ENCODE peak calls at places on chromosomes 13 and 19, in nine cellular contexts. One of them, this sample, is unnamed. For H3K9me3, the result is how much of the 10 kb centered on the place peaks cover.

GRCh38 chr19:32123355-32123940 is 222.0 kb upstream of the ZNF507 start:
- DNase-seq in H1: peak
- DNase-seq in PC-3: no peak
- DNase-seq in fibroblast of lung: no peak
- DNase-seq in HepG2: no peak
- DNase-seq in MM.1S: no peak
- DNase-seq in astrocyte: no peak
- DNase-seq in endothelial cell of umbilical vein: no peak
- DNase-seq in GM23248: no peak
- DNase-seq in this sample: no peak

GRCh38 chr13:59950201-59950730 is 213.5 kb downstream of the DIAPH3 start:
- DNase-seq in H1: no peak
- DNase-seq in PC-3: no peak
- DNase-seq in fibroblast of lung: peak
- DNase-seq in HepG2: no peak
- DNase-seq in MM.1S: no peak
- DNase-seq in astrocyte: no peak
- DNase-seq in endothelial cell of umbilical vein: no peak
- DNase-seq in GM23248: peak
- DNase-seq in this sample: no peak

GRCh38 chr13:102978168-102978567 is 88.0 kb downstream of the SLC10A2 start:
- DNase-seq in H1: no peak
- DNase-seq in PC-3: no peak
- DNase-seq in fibroblast of lung: peak
- DNase-seq in HepG2: no peak
- DNase-seq in MM.1S: no peak
- DNase-seq in astrocyte: no peak
- DNase-seq in endothelial cell of umbilical vein: no peak
- DNase-seq in GM23248: peak
- DNase-seq in this sample: no peak

GRCh38 chr13:43864921-43865320 is 14.6 kb downstream of the CCDC122 start:
- DNase-seq in H1: no peak
- DNase-seq in PC-3: peak
- DNase-seq in fibroblast of lung: no peak
- DNase-seq in HepG2: no peak
- DNase-seq in MM.1S: no peak
- DNase-seq in astrocyte: no peak
- DNase-seq in endothelial cell of umbilical vein: no peak
- DNase-seq in GM23248: no peak
- DNase-seq in this sample: no peak

GRCh38 chr19:17757125-17757524 is 5.8 kb downstream of the FCHO1 start:
- DNase-seq in H1: no peak
- DNase-seq in PC-3: peak
- DNase-seq in fibroblast of lung: peak
- DNase-seq in HepG2: no peak
- DNase-seq in MM.1S: no peak
- DNase-seq in astrocyte: peak
- DNase-seq in endothelial cell of umbilical vein: peak
- DNase-seq in GM23248: peak
- DNase-seq in this sample: no peak

GRCh38 chr19:21569497-21569870 is 64.1 kb downstream of the ZNF429 start:
- DNase-seq in H1: no peak
- DNase-seq in PC-3: no peak
- DNase-seq in fibroblast of lung: peak
- DNase-seq in HepG2: no peak
- DNase-seq in MM.1S: no peak
- DNase-seq in astrocyte: peak
- DNase-seq in endothelial cell of umbilical vein: no peak
- DNase-seq in GM23248: peak
- DNase-seq in this sample: no peak

GRCh38 chr13:34031629-34032028 is 213.7 kb downstream of the RFC3 start:
- DNase-seq in H1: no peak
- DNase-seq in PC-3: no peak
- DNase-seq in fibroblast of lung: no peak
- DNase-seq in HepG2: peak
- DNase-seq in MM.1S: no peak
- DNase-seq in astrocyte: no peak
- DNase-seq in endothelial cell of umbilical vein: no peak
- DNase-seq in GM23248: no peak
- DNase-seq in this sample: no peak

GRCh38 chr19:35557539-35558399 is 5.7 kb downstream of the ATP4A start:
- DNase-seq in H1: peak
- DNase-seq in PC-3: no peak
- DNase-seq in fibroblast of lung: peak
- DNase-seq in HepG2: no peak
- DNase-seq in MM.1S: no peak
- DNase-seq in astrocyte: peak
- DNase-seq in endothelial cell of umbilical vein: peak
- DNase-seq in GM23248: peak
- DNase-seq in this sample: peak

GRCh38 chr19:43914051-43914450 is 21.0 kb downstream of the ZNF45 start:
- DNase-seq in H1: no peak
- DNase-seq in PC-3: no peak
- DNase-seq in fibroblast of lung: peak
- DNase-seq in HepG2: no peak
- DNase-seq in MM.1S: no peak
- DNase-seq in astrocyte: no peak
- DNase-seq in endothelial cell of umbilical vein: no peak
- DNase-seq in GM23248: no peak
- DNase-seq in this sample: no peak
- H3K9me3 ChIP-seq in H1: half or more
- H3K9me3 ChIP-seq in PC-3: under half
- H3K9me3 ChIP-seq in fibroblast of lung: under half
- H3K9me3 ChIP-seq in HepG2: under half
- H3K9me3 ChIP-seq in MM.1S: under half
- H3K9me3 ChIP-seq in astrocyte: under half
- H3K9me3 ChIP-seq in endothelial cell of umbilical vein: under half
- H3K9me3 ChIP-seq in GM23248: under half
- H3K9me3 ChIP-seq in this sample: under half

GRCh38 chr13:20387441-20387971 is 138.2 kb downstream of the CRYL1 start:
- DNase-seq in H1: no peak
- DNase-seq in PC-3: peak
- DNase-seq in fibroblast of lung: no peak
- DNase-seq in HepG2: no peak
- DNase-seq in MM.1S: no peak
- DNase-seq in astrocyte: peak
- DNase-seq in endothelial cell of umbilical vein: no peak
- DNase-seq in GM23248: peak
- DNase-seq in this sample: no peak
- H3K9ac ChIP-seq in H1: no peak
- H3K9ac ChIP-seq in PC-3: peak
- H3K9ac ChIP-seq in fibroblast of lung: no peak
- H3K9ac ChIP-seq in HepG2: no peak
- H3K9ac ChIP-seq in MM.1S: no peak
- H3K9ac ChIP-seq in astrocyte: no peak
- H3K9ac ChIP-seq in endothelial cell of umbilical vein: no peak
- H3K9ac ChIP-seq in GM23248: no peak
- H3K9ac ChIP-seq in this sample: no peak

GRCh38 chr19:16193466-16193865 is 4.2 kb upstream of the AP1M1 start:
- DNase-seq in H1: no peak
- DNase-seq in PC-3: no peak
- DNase-seq in fibroblast of lung: no peak
- DNase-seq in HepG2: no peak
- DNase-seq in MM.1S: no peak
- DNase-seq in astrocyte: no peak
- DNase-seq in endothelial cell of umbilical vein: no peak
- DNase-seq in GM23248: no peak
- DNase-seq in this sample: no peak

GRCh38 chr19:16190736-16191135 is 5.5 kb downstream of the FAM32A start:
- DNase-seq in H1: no peak
- DNase-seq in PC-3: no peak
- DNase-seq in fibroblast of lung: no peak
- DNase-seq in HepG2: no peak
- DNase-seq in MM.1S: no peak
- DNase-seq in astrocyte: no peak
- DNase-seq in endothelial cell of umbilical vein: no peak
- DNase-seq in GM23248: no peak
- DNase-seq in this sample: no peak

GRCh38 chr19:16188521-16188920 is 3.3 kb downstream of the FAM32A start:
- DNase-seq in H1: no peak
- DNase-seq in PC-3: no peak
- DNase-seq in fibroblast of lung: no peak
- DNase-seq in HepG2: no peak
- DNase-seq in MM.1S: no peak
- DNase-seq in astrocyte: no peak
- DNase-seq in endothelial cell of umbilical vein: no peak
- DNase-seq in GM23248: no peak
- DNase-seq in this sample: no peak

GRCh38 chr19:16191216-16191908 is 6.2 kb downstream of the FAM32A start:
- DNase-seq in H1: no peak
- DNase-seq in PC-3: peak
- DNase-seq in fibroblast of lung: no peak
- DNase-seq in HepG2: no peak
- DNase-seq in MM.1S: no peak
- DNase-seq in astrocyte: no peak
- DNase-seq in endothelial cell of umbilical vein: no peak
- DNase-seq in GM23248: no peak
- DNase-seq in this sample: no peak

DNA sequence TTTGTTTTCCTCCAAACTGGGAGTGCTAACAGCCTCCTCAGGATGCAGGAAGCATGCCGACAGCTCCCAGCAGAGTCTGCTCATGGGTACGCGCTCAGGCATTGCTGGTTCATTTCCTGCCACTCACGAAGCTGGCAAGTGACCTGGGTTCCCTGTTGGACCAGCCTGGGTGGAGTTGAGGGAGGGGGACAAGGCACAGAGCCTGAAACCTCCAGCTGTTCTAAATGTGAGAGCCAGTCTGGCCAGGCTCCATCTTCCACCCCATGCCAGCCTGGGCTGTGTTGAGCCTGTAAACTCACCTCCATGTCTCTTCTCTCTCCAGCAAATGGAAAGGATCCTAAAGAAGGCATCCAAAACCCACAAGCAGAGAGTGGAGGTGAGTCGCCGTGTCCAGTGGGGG is 5.0 kb downstream of the FAM32A start:
- DNase-seq in H1: no peak
- DNase-seq in PC-3: no peak
- DNase-seq in fibroblast of lung: no peak
- DNase-seq in HepG2: no peak
- DNase-seq in MM.1S: no peak
- DNase-seq in astrocyte: no peak
- DNase-seq in endothelial cell of umbilical vein: no peak
- DNase-seq in GM23248: no peak
- DNase-seq in this sample: no peak
- TF ChIP-seq EZH2 in H1: no peak
- TF ChIP-seq EZH2 in PC-3: no peak
- TF ChIP-seq EZH2 in fibroblast of lung: no peak
- TF ChIP-seq EZH2 in HepG2: no peak
- TF ChIP-seq EZH2 in MM.1S: no peak
- TF ChIP-seq EZH2 in astrocyte: no peak
- TF ChIP-seq EZH2 in endothelial cell of umbilical vein: no peak
- TF ChIP-seq EZH2 in GM23248: no peak
- TF ChIP-seq EZH2 in this sample: no peak

GRCh38 chr19:15540435-15540834 is 32.1 kb downstream of the CYP4F22 start:
- DNase-seq in H1: no peak
- DNase-seq in PC-3: no peak
- DNase-seq in fibroblast of lung: no peak
- DNase-seq in HepG2: peak
- DNase-seq in MM.1S: no peak
- DNase-seq in astrocyte: no peak
- DNase-seq in endothelial cell of umbilical vein: no peak
- DNase-seq in GM23248: no peak
- DNase-seq in this sample: no peak

GRCh38 chr19:15544970-15545369 is 36.6 kb downstream of the CYP4F22 start:
- DNase-seq in H1: no peak
- DNase-seq in PC-3: no peak
- DNase-seq in fibroblast of lung: no peak
- DNase-seq in HepG2: no peak
- DNase-seq in MM.1S: no peak
- DNase-seq in astrocyte: no peak
- DNase-seq in endothelial cell of umbilical vein: no peak
- DNase-seq in GM23248: no peak
- DNase-seq in this sample: no peak

GRCh38 chr19:15539638-15540037 is 31.3 kb downstream of the CYP4F22 start:
- DNase-seq in H1: no peak
- DNase-seq in PC-3: no peak
- DNase-seq in fibroblast of lung: no peak
- DNase-seq in HepG2: no peak
- DNase-seq in MM.1S: no peak
- DNase-seq in astrocyte: no peak
- DNase-seq in endothelial cell of umbilical vein: no peak
- DNase-seq in GM23248: no peak
- DNase-seq in this sample: no peak

GRCh38 chr19:15548648-15549047 is 40.3 kb downstream of the CYP4F22 start:
- DNase-seq in H1: no peak
- DNase-seq in PC-3: no peak
- DNase-seq in fibroblast of lung: no peak
- DNase-seq in HepG2: no peak
- DNase-seq in MM.1S: no peak
- DNase-seq in astrocyte: no peak
- DNase-seq in endothelial cell of umbilical vein: no peak
- DNase-seq in GM23248: no peak
- DNase-seq in this sample: no peak

DNA sequence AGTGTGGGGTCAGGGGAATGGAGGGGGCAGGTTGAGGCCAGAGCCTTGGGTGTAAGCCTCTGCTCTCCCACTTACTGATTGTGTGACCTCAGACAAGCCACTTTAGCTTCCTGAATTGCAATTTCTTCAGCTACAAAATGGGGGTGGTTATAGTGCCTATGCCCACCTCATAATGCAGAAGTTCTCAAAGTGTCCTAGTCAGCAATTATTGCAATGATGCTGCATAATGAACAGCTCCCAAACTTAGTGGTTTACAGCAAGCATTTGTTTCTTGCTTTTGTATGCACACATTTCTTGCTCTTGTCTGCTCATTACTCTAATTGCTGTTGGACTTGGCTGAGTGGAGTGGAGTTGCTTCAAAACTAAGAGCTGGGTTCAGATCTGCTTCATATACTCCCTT is 36.0 kb downstream of the CYP4F22 start:
- DNase-seq in H1: no peak
- DNase-seq in PC-3: no peak
- DNase-seq in fibroblast of lung: no peak
- DNase-seq in HepG2: no peak
- DNase-seq in MM.1S: no peak
- DNase-seq in astrocyte: no peak
- DNase-seq in endothelial cell of umbilical vein: no peak
- DNase-seq in GM23248: no peak
- DNase-seq in this sample: no peak
- H3K9me3 ChIP-seq in H1: under half
- H3K9me3 ChIP-seq in PC-3: under half
- H3K9me3 ChIP-seq in fibroblast of lung: under half
- H3K9me3 ChIP-seq in HepG2: under half
- H3K9me3 ChIP-seq in MM.1S: under half
- H3K9me3 ChIP-seq in astrocyte: under half
- H3K9me3 ChIP-seq in endothelial cell of umbilical vein: under half
- H3K9me3 ChIP-seq in GM23248: under half
- H3K9me3 ChIP-seq in this sample: under half

DNA sequence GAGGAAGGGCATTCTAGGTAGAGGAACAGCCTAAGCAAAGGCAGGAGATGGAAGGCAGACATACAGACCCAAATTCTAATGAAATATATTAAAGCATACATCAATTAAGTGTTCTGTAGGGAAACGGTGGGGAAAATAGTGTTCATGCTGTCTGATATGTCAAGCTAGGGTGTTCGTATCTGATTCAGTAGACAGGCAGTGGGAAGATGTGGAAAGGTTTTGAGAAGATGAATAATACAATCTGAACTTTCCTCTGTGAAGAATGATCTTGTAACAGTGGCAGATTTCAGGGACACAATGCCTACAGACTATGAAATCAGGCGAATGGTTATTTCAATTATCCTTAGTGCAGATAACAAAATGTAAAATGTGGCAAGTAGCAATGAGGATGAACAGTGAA is 594.2 kb downstream of the KCTD12 start:
- DNase-seq in H1: no peak
- DNase-seq in PC-3: no peak
- DNase-seq in fibroblast of lung: no peak
- DNase-seq in HepG2: no peak
- DNase-seq in MM.1S: no peak
- DNase-seq in astrocyte: no peak
- DNase-seq in endothelial cell of umbilical vein: no peak
- DNase-seq in GM23248: no peak
- DNase-seq in this sample: no peak
- H3K9ac ChIP-seq in H1: no peak
- H3K9ac ChIP-seq in PC-3: no peak
- H3K9ac ChIP-seq in fibroblast of lung: no peak
- H3K9ac ChIP-seq in HepG2: no peak
- H3K9ac ChIP-seq in MM.1S: no peak
- H3K9ac ChIP-seq in astrocyte: no peak
- H3K9ac ChIP-seq in endothelial cell of umbilical vein: no peak
- H3K9ac ChIP-seq in GM23248: no peak
- H3K9ac ChIP-seq in this sample: no peak